ENCODE peak calls at places on chromosomes 13 and 19, in five cellular contexts. X, Z, P, B and C are unnamed samples.

GRCh38 chr13:99214232-99214631 is 13.6 kb downstream of the UBAC2 start:
- DNase-seq in X (no peak), Z (no peak), P (peak; percentile 24), B (no peak), C (peak; percentile 33)

GRCh38 chr19:7159105-7159933 is 89.8 kb downstream of the ZNF557 start:
- DNase-seq in X (peak; percentile 88), Z (peak; percentile 65), P (no peak), B (no peak), C (no peak)

GRCh38 chr13:87677334-87678234 is 6.4 kb downstream of the SLITRK5 start:
- DNase-seq in X (no peak), Z (no peak), P (peak; percentile 72), B (no peak), C (peak; percentile 25)

GRCh38 chr13:72151241-72151640 is 284.2 kb upstream of the DACH1 start:
- DNase-seq in X (no peak), Z (no peak), P (no peak), B (no peak), C (no peak)

GRCh38 chr13:105611424-105611823 is 924.0 kb downstream of the EFNB2 start:
- DNase-seq in X (no peak), Z (peak; percentile 4), P (peak; percentile 62), B (no peak), C (no peak)

GRCh38 chr19:55345818-55346724 is 6.4 kb downstream of the KMT5C start:
- DNase-seq in X (no peak), Z (no peak), P (no peak), B (no peak), C (no peak)

GRCh38 chr13:34594507-34594906 is 347.6 kb upstream of the NBEA start:
- DNase-seq in X (no peak), Z (no peak), P (no peak), B (no peak), C (no peak)

GRCh38 chr13:94362411-94362909 is 117.0 kb downstream of the DCT start:
- DNase-seq in X (peak; percentile 67), Z (peak; percentile 86), P (peak; percentile 92), B (peak; percentile 81), C (peak; percentile 36)

GRCh38 chr19:6127716-6128335 is 7.6 kb upstream of the ACSBG2 start:
- DNase-seq in X (no peak), Z (no peak), P (no peak), B (no peak), C (no peak)

GRCh38 chr19:38221919-38222828 is 1.8 kb downstream of the DPF1 start:
- DNase-seq in X (no peak), Z (no peak), P (peak; percentile 69), B (no peak), C (no peak)

GRCh38 chr13:32048816-32049215 is 17.2 kb downstream of the FRY start:
- DNase-seq in X (no peak), Z (no peak), P (no peak), B (no peak), C (no peak)

GRCh38 chr13:83839158-83839557 is 43.1 kb downstream of the SLITRK1 start:
- DNase-seq in X (no peak), Z (no peak), P (peak; percentile 36), B (no peak), C (no peak)

GRCh38 chr19:43518051-43518450 is 8.9 kb downstream of the ETHE1 start:
- DNase-seq in X (no peak), Z (no peak), P (no peak), B (no peak), C (no peak)

GRCh38 chr19:3047307-3048189 is 14.7 kb downstream of the TLE5 start:
- DNase-seq in X (peak; percentile 63), Z (peak; percentile 23), P (peak; percentile 92), B (no peak), C (peak; percentile 44)

GRCh38 chr19:11025445-11025844 is 63.8 kb upstream of the LDLR start:
- DNase-seq in X (no peak), Z (no peak), P (no peak), B (no peak), C (no peak)

GRCh38 chr19:4081441-4082129 is 14.9 kb upstream of the ZBTB7A start:
- DNase-seq in X (no peak), Z (no peak), P (peak; percentile 40), B (no peak), C (no peak)

GRCh38 chr19:16456652-16457194 is 15.0 kb downstream of the EPS15L1 start:
- DNase-seq in X (no peak), Z (no peak), P (peak; percentile 51), B (no peak), C (no peak)

GRCh38 chr13:30119476-30119875 is 187.9 kb downstream of the KATNAL1 start:
- DNase-seq in X (no peak), Z (no peak), P (no peak), B (no peak), C (peak; percentile 16)

GRCh38 chr13:76319921-76320320 is 566.3 kb downstream of the KCTD12 start:
- DNase-seq in X (no peak), Z (no peak), P (no peak), B (no peak), C (no peak)

GRCh38 chr13:20457670-20458069 is 68.0 kb downstream of the CRYL1 start:
- DNase-seq in X (no peak), Z (no peak), P (no peak), B (no peak), C (no peak)

GRCh38 chr13:31385534-31385933 is 185.8 kb downstream of the B3GLCT start:
- DNase-seq in X (no peak), Z (no peak), P (no peak), B (no peak), C (no peak)

GRCh38 chr13:113407531-113408393 is 43.8 kb upstream of the GRTP1 start:
- DNase-seq in X (no peak), Z (no peak), P (no peak), B (no peak), C (no peak)

GRCh38 chr19:42028304-42029216 is 34.5 kb upstream of the ATP1A3 start:
- DNase-seq in X (no peak), Z (no peak), P (peak; percentile 85), B (peak; percentile 64), C (peak; percentile 18)

GRCh38 chr19:39998511-39998910 is 1.7 kb downstream of the ZNF546 start:
- DNase-seq in X (no peak), Z (no peak), P (no peak), B (no peak), C (no peak)

GRCh38 chr13:35926859-35927530 is 204.2 kb downstream of the DCLK1 start:
- DNase-seq in X (no peak), Z (no peak), P (no peak), B (no peak), C (no peak)

GRCh38 chr13:37491661-37492060 is 106.9 kb downstream of the POSTN start:
- DNase-seq in X (no peak), Z (no peak), P (no peak), B (no peak), C (no peak)

GRCh38 chr19:54188224-54188871 is 1.0 kb downstream of the MBOAT7 start:
- DNase-seq in X (no peak), Z (no peak), P (peak; percentile 45), B (no peak), C (no peak)

GRCh38 chr13:38530492-38530891 is 156.4 kb upstream of the FREM2 start:
- DNase-seq in X (no peak), Z (no peak), P (peak; percentile 24), B (no peak), C (no peak)

GRCh38 chr13:67168384-67168783 is 61.8 kb downstream of the PCDH9 start:
- DNase-seq in X (no peak), Z (no peak), P (no peak), B (no peak), C (no peak)

GRCh38 chr19:13902993-13903555 is 2.8 kb downstream of the BRME1 start:
- DNase-seq in X (no peak), Z (no peak), P (peak; percentile 65), B (no peak), C (no peak)

GRCh38 chr13:100409132-100409531 is 179.5 kb downstream of the GGACT start:
- DNase-seq in X (no peak), Z (no peak), P (peak; percentile 47), B (no peak), C (no peak)

GRCh38 chr19:38375748-38376147 is 1.4 kb downstream of the PSMD8 start:
- DNase-seq in X (peak; percentile 34), Z (no peak), P (no peak), B (no peak), C (no peak)

GRCh38 chr13:46543307-46543706 is 9.7 kb upstream of the LRCH1 start:
- DNase-seq in X (no peak), Z (no peak), P (no peak), B (no peak), C (no peak)

GRCh38 chr19:49776371-49776764 is 9.6 kb downstream of the AP2A1 start:
- DNase-seq in X (no peak), Z (no peak), P (no peak), B (no peak), C (no peak)
- H3K27ac ChIP-seq in X (no peak overlapping the region), Z (no peak overlapping the region), P (no peak overlapping the region), B (no peak overlapping the region), C (no peak overlapping the region)

GRCh38 chr19:46863818-46864629 is 3.2 kb downstream of the ARHGAP35 start:
- DNase-seq in X (no peak), Z (no peak), P (peak; percentile 92), B (no peak), C (no peak)
- H3K4me3 ChIP-seq in X (peak overlapping the region; percentile 4), Z (peak overlapping the region; percentile 83), P (peak overlapping the region; percentile 95), B (peak overlapping the region; percentile 10), C (no peak overlapping the region)

GRCh38 chr13:79710376-79710775 is 229.4 kb downstream of the NDFIP2 start:
- DNase-seq in X (no peak), Z (no peak), P (no peak), B (no peak), C (no peak)

GRCh38 chr13:79711631-79712030 is 230.7 kb downstream of the NDFIP2 start:
- DNase-seq in X (no peak), Z (no peak), P (no peak), B (no peak), C (no peak)

GRCh38 chr13:79703772-79704171 is 222.8 kb downstream of the NDFIP2 start:
- DNase-seq in X (no peak), Z (no peak), P (no peak), B (no peak), C (no peak)

DNA sequence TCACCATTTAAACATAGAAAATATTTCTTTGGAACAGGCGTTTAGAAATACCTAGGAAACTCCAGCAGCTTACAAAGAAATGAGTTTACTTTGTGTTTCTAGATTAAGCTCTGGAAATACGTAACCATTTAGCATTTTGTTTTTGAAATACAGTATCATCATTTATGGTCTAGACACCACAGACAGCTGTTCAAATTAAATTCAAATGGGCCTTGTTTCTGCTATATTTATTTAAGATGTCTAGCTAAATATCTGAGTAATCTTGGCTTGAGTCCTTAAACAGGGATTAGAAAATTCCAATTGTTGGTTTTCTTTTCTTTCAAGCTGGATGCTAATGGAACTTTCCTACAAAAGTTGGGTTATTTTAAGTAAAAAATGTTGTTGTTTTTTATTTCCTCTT is 228.6 kb downstream of the NDFIP2 start:
- DNase-seq in X (no peak), Z (no peak), P (no peak), B (no peak), C (no peak)
- H3K27ac ChIP-seq in X (no peak overlapping the region), Z (no peak overlapping the region), P (no peak overlapping the region), B (no peak overlapping the region), C (no peak overlapping the region)

GRCh38 chr19:35249848-35250711 is 1.3 kb downstream of the LSR start:
- DNase-seq in X (no peak), Z (no peak), P (no peak), B (no peak), C (no peak)
- H3K4me3 ChIP-seq in X (no peak overlapping the region), Z (no peak overlapping the region), P (peak overlapping the region; percentile 83), B (peak overlapping the region; percentile 98), C (peak overlapping the region; percentile 96)